ENCODE peak calls at places on chromosomes 12 and 14, in six cellular contexts. D is lower lobe of right lung, T is lower leg skin, Z is right lobe of liver, C is psoas muscle, J is hepatocyte. Y is an unnamed sample.

GRCh38 chr14:77014004-77014604 is 14.4 kb downstream of the IRF2BPL start:
- DNase-seq in D (no peak), T (no peak), Z (peak; percentile 73), C (peak; percentile 66), J (peak; percentile 75), Y (no peak)

GRCh38 chr12:29991924-29992323 is 208.2 kb upstream of the TMTC1 start:
- DNase-seq in D (no peak), T (no peak), Z (no peak), C (no peak), J (no peak), Y (no peak)

GRCh38 chr14:62914873-62915272 is 130.4 kb downstream of the KCNH5 start:
- DNase-seq in D (no peak), T (no peak), Z (no peak), C (no peak), J (no peak), Y (no peak)

GRCh38 chr14:102878970-102879460 is 43.4 kb upstream of the AMN start:
- DNase-seq in D (no peak), T (peak; percentile 70), Z (no peak), C (no peak), J (peak; percentile 44), Y (no peak)

GRCh38 chr12:118611295-118611694 is 234.9 kb downstream of the SUDS3 start:
- DNase-seq in D (no peak), T (no peak), Z (no peak), C (no peak), J (no peak), Y (no peak)

GRCh38 chr14:94918896-94919295 is 149.0 kb upstream of the GSC start:
- DNase-seq in D (no peak), T (peak; percentile 73), Z (no peak), C (no peak), J (no peak), Y (no peak)

GRCh38 chr12:79830425-79830824 is 104.5 kb downstream of the PPP1R12A start:
- DNase-seq in D (no peak), T (no peak), Z (no peak), C (no peak), J (no peak), Y (no peak)

GRCh38 chr14:72613975-72614319 is 280.0 kb downstream of the DPF3 start:
- DNase-seq in D (no peak), T (peak; percentile 78), Z (no peak), C (no peak), J (no peak), Y (no peak)

GRCh38 chr12:1800646-1801284 is 19.6 kb upstream of the LRTM2 start:
- DNase-seq in D (peak; percentile 59), T (peak; percentile 87), Z (peak; percentile 32), C (peak; percentile 56), J (no peak), Y (no peak)

GRCh38 chr12:76037130-76038105 is 5.8 kb upstream of the PHLDA1 start:
- DNase-seq in D (no peak), T (no peak), Z (no peak), C (no peak), J (peak; percentile 84), Y (peak; percentile 83)

GRCh38 chr14:76715102-76715926 is 46.0 kb upstream of the VASH1 start:
- DNase-seq in D (no peak), T (no peak), Z (no peak), C (no peak), J (no peak), Y (no peak)

GRCh38 chr12:40054554-40055226 is 51.2 kb downstream of the SLC2A13 start:
- DNase-seq in D (no peak), T (no peak), Z (no peak), C (no peak), J (peak; percentile 31), Y (peak; percentile 66)

GRCh38 chr12:66055837-66056319 is 74.7 kb downstream of the LLPH start:
- DNase-seq in D (no peak), T (no peak), Z (no peak), C (no peak), J (no peak), Y (no peak)

GRCh38 chr14:68405959-68406358 is 386.9 kb downstream of the ZFP36L1 start:
- DNase-seq in D (no peak), T (no peak), Z (no peak), C (no peak), J (no peak), Y (no peak)

GRCh38 chr14:93537962-93538361 is 107.2 kb downstream of the UNC79 start:
- DNase-seq in D (no peak), T (no peak), Z (no peak), C (no peak), J (no peak), Y (no peak)

GRCh38 chr12:30985814-30986452 is 59.4 kb downstream of the TSPAN11 start:
- DNase-seq in D (peak; percentile 59), T (no peak), Z (peak; percentile 65), C (no peak), J (peak; percentile 76), Y (peak; percentile 40)

GRCh38 chr12:34404377-34405285 is 382.3 kb downstream of the ALG10 start:
- DNase-seq in D (peak; percentile 13), T (peak; percentile 39), Z (peak; percentile 41), C (peak; percentile 13), J (peak; percentile 1), Y (no peak)

GRCh38 chr12:128079476-128079875 is 187.5 kb upstream of the TMEM132C start:
- DNase-seq in D (no peak), T (no peak), Z (no peak), C (no peak), J (no peak), Y (no peak)

GRCh38 chr12:131355688-131356245 is 355.1 kb upstream of the SFSWAP start:
- DNase-seq in D (no peak), T (peak; percentile 80), Z (no peak), C (no peak), J (no peak), Y (no peak)

GRCh38 chr14:77979171-77979570 is 179.3 kb downstream of the ADCK1 start:
- DNase-seq in D (no peak), T (no peak), Z (no peak), C (no peak), J (no peak), Y (no peak)

GRCh38 chr12:3283137-3283680 is 206.0 kb downstream of the TSPAN9 start:
- DNase-seq in D (no peak), T (no peak), Z (no peak), C (no peak), J (no peak), Y (no peak)

GRCh38 chr14:58133739-58134138 is 18.3 kb downstream of the ARMH4 start:
- DNase-seq in D (no peak), T (no peak), Z (no peak), C (no peak), J (peak; percentile 29), Y (no peak)

GRCh38 chr12:109586385-109587296 is 13.0 kb downstream of the MVK start:
- DNase-seq in D (no peak), T (no peak), Z (no peak), C (no peak), J (no peak), Y (no peak)

GRCh38 chr12:91889059-91889458 is 256.6 kb downstream of the BTG1 start:
- DNase-seq in D (no peak), T (no peak), Z (no peak), C (no peak), J (no peak), Y (no peak)

GRCh38 chr12:15216036-15216889 is 5.0 kb downstream of the RERG start:
- DNase-seq in D (no peak), T (no peak), Z (no peak), C (no peak), J (no peak), Y (no peak)

GRCh38 chr14:47674546-47675238 is 713 bp downstream of the MDGA2 start:
- DNase-seq in D (no peak), T (no peak), Z (no peak), C (peak; percentile 30), J (peak; percentile 22), Y (no peak)

GRCh38 chr12:65277994-65278575 is 398 bp upstream of the MSRB3 start:
- DNase-seq in D (no peak), T (peak; percentile 84), Z (no peak), C (no peak), J (peak; percentile 7), Y (no peak)

DNA sequence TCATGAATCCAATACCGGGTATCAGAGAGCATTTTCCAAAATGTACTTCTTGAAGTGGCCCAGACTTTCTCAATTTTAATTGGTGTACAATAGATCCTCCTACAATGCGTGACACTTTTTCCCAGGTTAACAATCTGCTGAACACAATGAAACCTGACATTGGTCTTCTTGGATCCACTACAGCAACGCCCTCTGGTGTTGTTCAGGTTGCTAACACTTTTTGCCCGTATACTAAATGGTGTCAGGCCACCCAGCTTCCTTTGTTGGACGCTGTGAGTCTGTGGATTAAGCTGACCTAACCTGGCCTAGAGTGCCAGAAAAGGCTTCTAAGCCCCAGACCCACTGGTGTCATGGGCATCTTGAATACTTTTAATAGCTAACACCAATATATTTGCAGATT is 89.2 kb downstream of the KCNK10 start:
- DNase-seq in D (no peak), T (no peak), Z (no peak), C (no peak), J (peak; percentile 14), Y (no peak)
- TF ChIP-seq CTCF in D (no peak), T (no peak), Z (no peak), C (no peak), J (peak; percentile 15), Y (peak; percentile 3)

GRCh38 chr14:79332504-79333197 is 878.7 kb downstream of the DIO2 start:
- DNase-seq in D (no peak), T (no peak), Z (no peak), C (no peak), J (no peak), Y (no peak)
- H3K4me3 ChIP-seq in D (no peak overlapping the region), T (no peak overlapping the region), Z (no peak overlapping the region), C (no peak overlapping the region), J (no peak overlapping the region), Y (no peak overlapping the region)

GRCh38 chr12:114636723-114637480 is 47.1 kb downstream of the TBX3 start:
- DNase-seq in D (no peak), T (no peak), Z (no peak), C (no peak), J (peak; percentile 22), Y (no peak)
- TF ChIP-seq CTCF in D (no peak), T (no peak), Z (peak; percentile 30), C (no peak), J (peak; percentile 45), Y (peak; percentile 55)

GRCh38 chr14:20622816-20623291 is 18.6 kb downstream of the OR6S1 start:
- DNase-seq in D (no peak), T (no peak), Z (no peak), C (no peak), J (no peak), Y (no peak)

GRCh38 chr14:20626274-20626673 is 15.2 kb downstream of the OR6S1 start:
- DNase-seq in D (no peak), T (no peak), Z (no peak), C (no peak), J (no peak), Y (no peak)

GRCh38 chr14:20620798-20621478 is 20.6 kb downstream of the OR6S1 start:
- DNase-seq in D (no peak), T (no peak), Z (no peak), C (no peak), J (no peak), Y (no peak)

GRCh38 chr14:20624495-20625070 is 16.9 kb downstream of the OR6S1 start:
- DNase-seq in D (peak; percentile 88), T (peak; percentile 94), Z (peak; percentile 64), C (peak; percentile 69), J (peak; percentile 84), Y (no peak)

DNA sequence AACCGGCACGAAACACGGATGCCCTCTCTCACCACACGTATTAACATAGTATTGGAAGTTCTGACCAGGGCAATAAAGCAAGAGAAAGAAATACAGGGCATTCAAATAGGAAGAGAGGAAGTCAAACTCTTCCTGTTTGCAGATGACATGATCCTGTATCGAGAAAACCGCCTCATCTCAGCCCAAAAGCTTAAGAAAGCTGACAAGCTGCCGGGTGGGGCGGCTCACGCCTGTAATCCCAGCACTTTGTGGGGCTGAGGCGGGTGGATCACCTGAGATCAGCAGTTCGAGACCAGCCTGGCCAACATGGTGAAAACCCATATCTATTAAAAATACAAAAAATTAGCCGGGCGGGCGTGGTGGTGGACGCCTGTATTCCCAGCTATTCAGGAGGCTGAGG is 17.7 kb downstream of the OR6S1 start:
- DNase-seq in D (no peak), T (no peak), Z (no peak), C (no peak), J (no peak), Y (no peak)
- H3K4me3 ChIP-seq in D (no peak overlapping the region), T (no peak overlapping the region), Z (no peak overlapping the region), C (peak overlapping the region; percentile 58), J (no peak overlapping the region), Y (no peak overlapping the region)

Y was measured in astrocyte of the cerebellum.